ENCODE peak calls at places on chromosome 5, in nine cellular contexts. One of them, this sample, is unnamed.

GRCh38 chr5:176415240-176416122 is 858 bp downstream of the CLTB start:
- DNase-seq in T-cell: peak
- DNase-seq in stimulated activated CD4-positive, alpha-beta T cell treated with anti-CD3 and anti-CD28 coated beads, Interleukin-2, amount 100 ng/mL, for 24 hours: peak
- DNase-seq in activated CD8-positive, alpha-beta T cell treated with anti-CD3 and anti-CD28 coated beads for 36 hours: no peak
- DNase-seq in AG08395: peak
- DNase-seq in T follicular helper cell: no peak
- DNase-seq in renal cortical epithelial cell: peak
- DNase-seq in astrocyte of the spinal cord: peak
- DNase-seq in hepatocyte: peak
- DNase-seq in this sample: no peak

GRCh38 chr5:80141147-80141671 is 106.1 kb downstream of the THBS4 start:
- DNase-seq in T-cell: no peak
- DNase-seq in stimulated activated CD4-positive, alpha-beta T cell treated with anti-CD3 and anti-CD28 coated beads, Interleukin-2, amount 100 ng/mL, for 24 hours: no peak
- DNase-seq in activated CD8-positive, alpha-beta T cell treated with anti-CD3 and anti-CD28 coated beads for 36 hours: no peak
- DNase-seq in AG08395: peak
- DNase-seq in T follicular helper cell: no peak
- DNase-seq in renal cortical epithelial cell: no peak
- DNase-seq in astrocyte of the spinal cord: no peak
- DNase-seq in hepatocyte: peak
- DNase-seq in this sample: no peak

GRCh38 chr5:61679562-61679961 is 347.5 kb downstream of the ZSWIM6 start:
- DNase-seq in T-cell: no peak
- DNase-seq in stimulated activated CD4-positive, alpha-beta T cell treated with anti-CD3 and anti-CD28 coated beads, Interleukin-2, amount 100 ng/mL, for 24 hours: no peak
- DNase-seq in activated CD8-positive, alpha-beta T cell treated with anti-CD3 and anti-CD28 coated beads for 36 hours: no peak
- DNase-seq in AG08395: no peak
- DNase-seq in T follicular helper cell: no peak
- DNase-seq in renal cortical epithelial cell: no peak
- DNase-seq in astrocyte of the spinal cord: no peak
- DNase-seq in hepatocyte: no peak
- DNase-seq in this sample: no peak

GRCh38 chr5:82421119-82421518 is 143.0 kb upstream of the RPS23 start:
- DNase-seq in T-cell: no peak
- DNase-seq in stimulated activated CD4-positive, alpha-beta T cell treated with anti-CD3 and anti-CD28 coated beads, Interleukin-2, amount 100 ng/mL, for 24 hours: no peak
- DNase-seq in activated CD8-positive, alpha-beta T cell treated with anti-CD3 and anti-CD28 coated beads for 36 hours: no peak
- DNase-seq in AG08395: no peak
- DNase-seq in T follicular helper cell: no peak
- DNase-seq in renal cortical epithelial cell: peak
- DNase-seq in astrocyte of the spinal cord: peak
- DNase-seq in hepatocyte: no peak
- DNase-seq in this sample: no peak

GRCh38 chr5:132777209-132778069 is at the start of gene SEPTIN8:
- DNase-seq in T-cell: peak
- DNase-seq in stimulated activated CD4-positive, alpha-beta T cell treated with anti-CD3 and anti-CD28 coated beads, Interleukin-2, amount 100 ng/mL, for 24 hours: peak
- DNase-seq in activated CD8-positive, alpha-beta T cell treated with anti-CD3 and anti-CD28 coated beads for 36 hours: peak
- DNase-seq in AG08395: peak
- DNase-seq in T follicular helper cell: peak
- DNase-seq in renal cortical epithelial cell: no peak
- DNase-seq in astrocyte of the spinal cord: no peak
- DNase-seq in hepatocyte: peak
- DNase-seq in this sample: peak

GRCh38 chr5:112762113-112762810 is 24.6 kb downstream of the APC start:
- DNase-seq in T-cell: no peak
- DNase-seq in stimulated activated CD4-positive, alpha-beta T cell treated with anti-CD3 and anti-CD28 coated beads, Interleukin-2, amount 100 ng/mL, for 24 hours: no peak
- DNase-seq in activated CD8-positive, alpha-beta T cell treated with anti-CD3 and anti-CD28 coated beads for 36 hours: no peak
- DNase-seq in AG08395: peak
- DNase-seq in T follicular helper cell: no peak
- DNase-seq in renal cortical epithelial cell: peak
- DNase-seq in astrocyte of the spinal cord: peak
- DNase-seq in hepatocyte: no peak
- DNase-seq in this sample: no peak

GRCh38 chr5:16995372-16995771 is 59.3 kb upstream of the MYO10 start:
- DNase-seq in T-cell: no peak
- DNase-seq in stimulated activated CD4-positive, alpha-beta T cell treated with anti-CD3 and anti-CD28 coated beads, Interleukin-2, amount 100 ng/mL, for 24 hours: no peak
- DNase-seq in activated CD8-positive, alpha-beta T cell treated with anti-CD3 and anti-CD28 coated beads for 36 hours: no peak
- DNase-seq in AG08395: no peak
- DNase-seq in T follicular helper cell: no peak
- DNase-seq in renal cortical epithelial cell: no peak
- DNase-seq in astrocyte of the spinal cord: peak
- DNase-seq in hepatocyte: no peak
- DNase-seq in this sample: no peak

GRCh38 chr5:1381370-1382247 is 36.7 kb upstream of the CLPTM1L start:
- DNase-seq in T-cell: no peak
- DNase-seq in stimulated activated CD4-positive, alpha-beta T cell treated with anti-CD3 and anti-CD28 coated beads, Interleukin-2, amount 100 ng/mL, for 24 hours: no peak
- DNase-seq in activated CD8-positive, alpha-beta T cell treated with anti-CD3 and anti-CD28 coated beads for 36 hours: no peak
- DNase-seq in AG08395: no peak
- DNase-seq in T follicular helper cell: no peak
- DNase-seq in renal cortical epithelial cell: no peak
- DNase-seq in astrocyte of the spinal cord: no peak
- DNase-seq in hepatocyte: no peak
- DNase-seq in this sample: no peak

GRCh38 chr5:96065577-96066385 is 104.1 kb upstream of the ELL2 start:
- DNase-seq in T-cell: no peak
- DNase-seq in stimulated activated CD4-positive, alpha-beta T cell treated with anti-CD3 and anti-CD28 coated beads, Interleukin-2, amount 100 ng/mL, for 24 hours: no peak
- DNase-seq in activated CD8-positive, alpha-beta T cell treated with anti-CD3 and anti-CD28 coated beads for 36 hours: peak
- DNase-seq in AG08395: no peak
- DNase-seq in T follicular helper cell: no peak
- DNase-seq in renal cortical epithelial cell: no peak
- DNase-seq in astrocyte of the spinal cord: no peak
- DNase-seq in hepatocyte: no peak
- DNase-seq in this sample: no peak

GRCh38 chr5:135979510-135979909 is 24.7 kb upstream of the LECT2 start:
- DNase-seq in T-cell: no peak
- DNase-seq in stimulated activated CD4-positive, alpha-beta T cell treated with anti-CD3 and anti-CD28 coated beads, Interleukin-2, amount 100 ng/mL, for 24 hours: no peak
- DNase-seq in activated CD8-positive, alpha-beta T cell treated with anti-CD3 and anti-CD28 coated beads for 36 hours: no peak
- DNase-seq in AG08395: peak
- DNase-seq in T follicular helper cell: no peak
- DNase-seq in renal cortical epithelial cell: no peak
- DNase-seq in astrocyte of the spinal cord: peak
- DNase-seq in hepatocyte: no peak
- DNase-seq in this sample: no peak